ENCODE peak calls at places on chromosomes 4 and X, in four cellular contexts. H, T, D and S are unnamed samples.

GRCh38 chr4:26821677-26822503 is 38.8 kb upstream of the STIM2 start:
- DNase-seq in T (no peak), D (no peak), H (no peak), S (no peak)

GRCh38 chr4:87489678-87490077 is 39.5 kb downstream of the SPARCL1 start:
- DNase-seq in D (peak; percentile 76), T (no peak), H (no peak), S (no peak)

GRCh38 chr4:75831856-75832405 is 70.3 kb downstream of the PPEF2 start:
- DNase-seq in D (no peak), T (no peak), H (no peak), S (no peak)

GRCh38 chr4:182752158-182752910 is 164.9 kb downstream of the DCTD start:
- DNase-seq in D (peak; percentile 83), T (no peak), H (no peak), S (no peak)

GRCh38 chr4:37765741-37766140 is 60.7 kb upstream of the PGM2 start:
- DNase-seq in D (no peak), T (no peak), H (no peak), S (no peak)

GRCh38 chr4:56757821-56758400 is 63.6 kb downstream of the SPINK2 start:
- DNase-seq in D (peak; percentile 74), T (peak; percentile 24), H (peak; percentile 47), S (peak; percentile 34)

GRCh38 chr4:7196731-7197130 is 4.4 kb downstream of the SORCS2 start:
- DNase-seq in T (no peak), D (no peak), H (no peak), S (no peak)

GRCh38 chr4:140256941-140257340 is 103.0 kb upstream of the MAML3 start:
- DNase-seq in H (no peak), D (no peak), T (no peak), S (no peak)

GRCh38 chr4:83585982-83586508 is 50.1 kb downstream of the GPAT3 start:
- DNase-seq in T (no peak), H (no peak), D (no peak), S (no peak)

GRCh38 chr4:95087657-95088455 is 330.1 kb downstream of the BMPR1B start:
- DNase-seq in D (peak; percentile 36), T (no peak), H (no peak), S (no peak)

GRCh38 chr4:82429728-82430192 is 502 bp downstream of the HNRNPDL start:
- DNase-seq in H (peak; percentile 63), D (no peak), T (no peak), S (no peak)

GRCh38 chr4:128528793-128529553 is 241.4 kb upstream of the PGRMC2 start:
- DNase-seq in T (no peak), H (no peak), D (peak; percentile 96), S (no peak)

GRCh38 chrX:46029777-46030176 is 515.4 kb downstream of the ZNF674 start:
- DNase-seq in D (no peak), H (no peak), T (no peak), S (no peak)

GRCh38 chr4:4984186-4984585 is 35.1 kb downstream of the CYTL1 start:
- DNase-seq in D (no peak), H (no peak), T (no peak), S (no peak)

GRCh38 chr4:56786955-56787354 is 34.5 kb downstream of the SPINK2 start:
- DNase-seq in D (peak; percentile 77), T (peak; percentile 39), H (no peak), S (no peak)

GRCh38 chr4:85925071-85925470 is 434.8 kb downstream of the MAPK10 start:
- DNase-seq in D (no peak), H (no peak), T (no peak), S (no peak)

GRCh38 chr4:151434183-151434860 is 25.3 kb downstream of the FHIP1A start:
- DNase-seq in H (no peak), D (no peak), T (no peak), S (no peak)

GRCh38 chr4:7788687-7789425 is 150.8 kb downstream of the AFAP1 start:
- DNase-seq in T (no peak), H (no peak), D (peak; percentile 27), S (no peak)

GRCh38 chr4:48851651-48852050 is 20.8 kb downstream of the OCIAD1 start:
- DNase-seq in T (no peak), H (no peak), D (no peak), S (no peak)

GRCh38 chr4:152462047-152462446 is 73.8 kb downstream of the FBXW7 start:
- DNase-seq in H (no peak), T (no peak), D (no peak), S (no peak)

GRCh38 chr4:109967798-109968520 is 55.3 kb downstream of the EGF start:
- DNase-seq in D (no peak), H (no peak), T (no peak), S (no peak)

GRCh38 chr4:125254111-125254510 is 60.6 kb upstream of the FAT4 start:
- DNase-seq in T (no peak), D (peak; percentile 12), H (no peak), S (no peak)

GRCh38 chrX:1394731-1395501 is 3.0 kb upstream of the SLC25A6 start:
- DNase-seq in D (no peak), H (no peak), T (no peak), S (peak; percentile 22)

GRCh38 chrX:71618303-71618721 is at the start of gene CXCR3:
- DNase-seq in H (no peak), T (no peak), D (no peak), S (no peak)

GRCh38 chrX:134631404-134632346 is 26.6 kb downstream of the PLAC1 start:
- DNase-seq in H (no peak), D (peak; percentile 85), T (no peak), S (no peak)

GRCh38 chr4:83189631-83190136 is 75.2 kb upstream of the PLAC8 start:
- DNase-seq in T (no peak), D (no peak), H (no peak), S (no peak)

GRCh38 chr4:121237069-121237399 is 72.9 kb upstream of the TNIP3 start:
- DNase-seq in T (no peak), H (no peak), D (no peak), S (no peak)

GRCh38 chrX:94722578-94722977 is 1048.6 kb downstream of the FAM133A start:
- DNase-seq in H (no peak), D (no peak), T (no peak), S (no peak)

GRCh38 chr4:118033148-118034060 is 882 bp upstream of the NDST3 start:
- DNase-seq in H (peak; percentile 76), T (peak; percentile 47), D (peak; percentile 38), S (peak; percentile 79)

GRCh38 chr4:138775485-138775884 is 240.1 kb upstream of the NOCT start:
- DNase-seq in T (no peak), H (no peak), D (no peak), S (no peak)

GRCh38 chr4:112245383-112245782 is 13.8 kb downstream of the AP1AR start:
- DNase-seq in T (no peak), H (no peak), D (no peak), S (no peak)
- TF ChIP-seq CTCF in T (no peak), H (no peak), D (peak; percentile 30), S (peak; percentile 49)

GRCh38 chr4:23903859-23904438 is 14.1 kb upstream of the PPARGC1A start:
- DNase-seq in D (peak; percentile 36), H (no peak), T (no peak), S (peak; percentile 43)

GRCh38 chr4:23900636-23901035 is 10.8 kb upstream of the PPARGC1A start:
- DNase-seq in D (no peak), T (no peak), H (no peak), S (no peak)

GRCh38 chr4:23899565-23899964 is 9.7 kb upstream of the PPARGC1A start:
- DNase-seq in D (no peak), H (no peak), T (no peak), S (no peak)

GRCh38 chr4:23904639-23905061 is 14.8 kb upstream of the PPARGC1A start:
- DNase-seq in T (no peak), H (no peak), D (no peak), S (no peak)

DNA sequence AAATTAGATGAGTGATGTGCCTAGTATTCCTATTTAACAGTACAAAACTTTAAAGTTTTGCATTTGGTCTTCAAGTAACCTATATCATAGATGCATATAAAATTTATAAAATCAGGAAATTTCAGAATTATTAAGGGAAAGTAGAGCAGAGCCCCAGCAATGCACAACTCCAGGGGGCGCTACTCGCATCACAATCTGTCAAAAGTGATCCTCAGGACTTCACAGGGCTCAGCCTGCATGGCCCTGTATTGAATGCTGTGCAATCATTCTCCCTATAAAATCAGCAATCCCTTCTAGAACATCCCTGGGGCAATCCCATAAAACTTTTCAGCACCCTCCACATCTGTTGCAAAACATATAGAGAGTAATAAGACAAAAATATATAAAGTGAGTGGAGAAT is 12.4 kb upstream of the PPARGC1A start:
- DNase-seq in T (no peak), D (no peak), H (peak; percentile 27), S (no peak)
- TF ChIP-seq CTCF in T (no peak), D (no peak), H (peak; percentile 43), S (peak; percentile 54)

GRCh38 chrX:103063918-103064434 is at the start of gene BEX1:
- DNase-seq in T (no peak), H (peak; percentile 68), D (peak; percentile 52), S (peak; percentile 81)

GRCh38 chrX:103066606-103067005 is 2.6 kb upstream of the BEX1 start:
- DNase-seq in D (peak; percentile 15), H (no peak), T (no peak), S (no peak)

GRCh38 chrX:103061486-103061885 is 2.5 kb downstream of the BEX1 start:
- DNase-seq in H (no peak), T (no peak), D (no peak), S (no peak)

GRCh38 chrX:103063191-103063845 is 653 bp downstream of the BEX1 start:
- DNase-seq in D (peak; percentile 34), H (peak; percentile 43), T (no peak), S (peak; percentile 68)
- TF ChIP-seq CTCF in D (no peak), H (no peak), T (peak; percentile 31), S (peak; percentile 26)

GRCh38 chrX:151488677-151489076 is 74.8 kb upstream of the PASD1 start:
- DNase-seq in H (peak; percentile 11), T (no peak), D (no peak), S (no peak)
- TF ChIP-seq CTCF in H (peak; percentile 28), T (no peak), D (no peak), S (no peak)

GRCh38 chrX:68686684-68687045 is 39.2 kb downstream of the STARD8 start:
- DNase-seq in T (no peak), D (peak; percentile 49), H (no peak), S (no peak)

GRCh38 chrX:68684919-68685304 is 37.4 kb downstream of the STARD8 start:
- DNase-seq in T (no peak), D (no peak), H (no peak), S (no peak)

GRCh38 chrX:68684291-68684918 is 36.9 kb downstream of the STARD8 start:
- DNase-seq in T (no peak), H (peak; percentile 29), D (peak; percentile 41), S (no peak)

GRCh38 chrX:68683580-68683979 is 36.1 kb downstream of the STARD8 start:
- DNase-seq in D (no peak), T (no peak), H (no peak), S (no peak)

GRCh38 chrX:68685722-68686683 is 38.5 kb downstream of the STARD8 start:
- DNase-seq in H (peak; percentile 67), D (peak; percentile 82), T (no peak), S (peak; percentile 36)
- TF ChIP-seq CTCF in H (no peak), D (peak; percentile 32), T (no peak), S (no peak)

DNA sequence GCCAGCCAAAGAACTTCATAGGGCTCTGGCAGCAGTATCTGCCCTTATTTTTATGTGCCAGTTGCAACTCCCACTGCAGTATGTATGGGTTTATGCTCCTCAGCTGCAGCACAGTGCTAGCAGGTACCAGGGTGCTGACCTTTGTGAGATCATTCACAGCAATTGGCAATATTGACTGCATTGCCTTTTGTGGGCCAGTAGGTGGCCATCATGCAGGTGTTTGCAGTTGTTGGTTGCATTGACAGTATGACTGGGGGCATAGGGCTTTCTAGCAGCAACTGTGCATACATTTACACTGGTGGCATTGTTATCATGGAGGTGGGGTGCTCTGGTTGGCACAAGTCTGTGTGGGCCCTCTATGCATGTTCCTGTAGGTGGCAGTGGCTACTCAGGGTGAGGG is 42.5 kb downstream of the FAAH2 start:
- DNase-seq in H (no peak), D (no peak), T (no peak), S (no peak)
- TF ChIP-seq CTCF in H (peak; percentile 29), D (no peak), T (no peak), S (peak; percentile 16)